ENCODE peak calls at places on chromosomes 1 and 21, in six cellular contexts. I is GM23248, R is hepatocyte, U is DND-41, H is SJSA1, L is H9. G is an unnamed sample.

GRCh38 chr1:2602311-2602835 is 15.8 kb downstream of the PRXL2B start:
- DNase-seq in L (no peak), R (no peak), H (no peak), I (no peak), U (no peak), G (peak)

GRCh38 chr1:25669781-25670567 is 53.4 kb downstream of the MAN1C1 start:
- DNase-seq in I (no peak), H (no peak), L (no peak), U (no peak), R (no peak), G (no peak)

GRCh38 chr21:45267390-45267760 is 20.3 kb downstream of the POFUT2 start:
- DNase-seq in I (no peak), L (no peak), H (no peak), U (no peak), R (no peak), G (peak)

GRCh38 chr1:107926436-107927080 is 38.4 kb downstream of the VAV3 start:
- DNase-seq in H (no peak), U (peak), I (no peak), L (no peak), R (no peak), G (no peak)

GRCh38 chr1:169052727-169053126 is 53.8 kb upstream of the ATP1B1 start:
- DNase-seq in R (peak), I (no peak), L (no peak), H (no peak), U (no peak), G (no peak)

GRCh38 chr1:169853335-169853734 is 40.4 kb downstream of the SCYL3 start:
- DNase-seq in L (no peak), I (no peak), U (no peak), R (no peak), H (no peak), G (no peak)

GRCh38 chr1:58570094-58570493 is 7.0 kb downstream of the TACSTD2 start:
- DNase-seq in U (no peak), R (no peak), I (no peak), L (no peak), H (no peak), G (no peak)

GRCh38 chr1:214396319-214396718 is 115.4 kb downstream of the SMYD2 start:
- DNase-seq in I (no peak), U (no peak), H (no peak), L (no peak), R (no peak), G (no peak)

GRCh38 chr1:41955461-41956159 is 36.9 kb upstream of the HIVEP3 start:
- DNase-seq in H (peak), I (peak), U (peak), R (peak), L (no peak), G (no peak)

GRCh38 chr1:11703357-11704225 is 12.1 kb downstream of the DRAXIN start:
- DNase-seq in I (no peak), R (no peak), U (no peak), H (no peak), L (no peak), G (no peak)

GRCh38 chr1:24191860-24192259 is 4.8 kb upstream of the IFNLR1 start:
- DNase-seq in U (no peak), H (no peak), R (peak), I (peak), L (no peak), G (no peak)

GRCh38 chr1:21238141-21238800 is 52.0 kb downstream of the ECE1 start:
- DNase-seq in L (no peak), I (peak), R (no peak), U (no peak), H (peak), G (no peak)

GRCh38 chr1:158019177-158019868 is 25.9 kb downstream of the KIRREL1 start:
- DNase-seq in I (peak), R (peak), L (peak), H (peak), U (no peak), G (peak)

GRCh38 chr1:205575294-205575885 is 56.4 kb downstream of the ELK4 start:
- DNase-seq in R (no peak), L (no peak), H (no peak), I (no peak), U (no peak), G (no peak)

GRCh38 chr21:33070921-33071877 is 1.3 kb downstream of the OLIG1 start:
- DNase-seq in I (peak), R (no peak), L (peak), H (no peak), U (no peak), G (peak)

GRCh38 chr1:47717341-47717740 is 279.5 kb downstream of the FOXD2 start:
- DNase-seq in L (no peak), H (no peak), R (no peak), I (no peak), U (no peak), G (no peak)

GRCh38 chr1:155657463-155657862 is 31.1 kb downstream of the YY1AP1 start:
- DNase-seq in H (no peak), L (no peak), U (no peak), R (no peak), I (no peak), G (no peak)

GRCh38 chr21:45382698-45383000 is 22.3 kb upstream of the COL18A1 start:
- DNase-seq in H (no peak), R (no peak), U (no peak), I (no peak), L (no peak), G (no peak)

GRCh38 chr21:41965045-41965444 is 11.2 kb upstream of the C2CD2 start:
- DNase-seq in L (no peak), I (no peak), U (no peak), H (no peak), R (no peak), G (peak)

GRCh38 chr21:30984897-30985296 is 53.4 kb downstream of the KRTAP19-8 start:
- DNase-seq in L (no peak), R (no peak), U (no peak), H (no peak), I (no peak), G (peak)

GRCh38 chr1:214566158-214567104 is 15.0 kb upstream of the PTPN14 start:
- DNase-seq in H (peak), R (no peak), I (peak), U (no peak), L (no peak), G (no peak)

GRCh38 chr1:240126821-240127220 is 35.1 kb downstream of the FMN2 start:
- DNase-seq in U (no peak), R (no peak), H (no peak), L (no peak), I (peak), G (no peak)

GRCh38 chr21:36478941-36479340 is 981 bp downstream of the CLDN14 start:
- DNase-seq in R (no peak), U (no peak), L (peak), I (peak), H (no peak), G (peak)

GRCh38 chr1:111139234-111139955 is 498 bp downstream of the DRAM2 start:
- DNase-seq in U (peak), L (peak), I (peak), H (peak), R (peak), G (peak)

GRCh38 chr1:160161965-160162705 is 10.7 kb downstream of the ATP1A4 start:
- DNase-seq in L (peak), I (peak), R (no peak), U (no peak), H (no peak), G (peak)

GRCh38 chr1:79304131-79304530 is 297.6 kb upstream of the ADGRL4 start:
- DNase-seq in I (no peak), U (no peak), R (no peak), L (no peak), H (no peak), G (no peak)

GRCh38 chr21:45468051-45468970 is 63.3 kb downstream of the COL18A1 start:
- DNase-seq in H (no peak), L (no peak), I (no peak), R (no peak), U (no peak), G (no peak)

GRCh38 chr21:44539031-44539430 is 964 bp downstream of the KRTAP10-1 start:
- DNase-seq in U (no peak), H (no peak), I (no peak), R (no peak), L (no peak), G (no peak)

GRCh38 chr21:14064296-14064645 is 146.5 kb downstream of the LIPI start:
- DNase-seq in H (peak), R (no peak), L (peak), I (peak), U (no peak), G (no peak)

GRCh38 chr1:45373573-45373972 is 33.3 kb upstream of the MUTYH start:
- DNase-seq in I (no peak), H (no peak), U (no peak), L (no peak), R (no peak), G (no peak)

GRCh38 chr1:6688757-6689156 is 12.9 kb downstream of the DNAJC11 start:
- DNase-seq in H (no peak), R (no peak), L (no peak), I (no peak), U (no peak), G (no peak)

GRCh38 chr1:6691507-6691906 is 10.1 kb downstream of the DNAJC11 start:
- DNase-seq in H (no peak), I (peak), R (no peak), L (no peak), U (no peak), G (no peak)

GRCh38 chr1:6688001-6688400 is 13.6 kb downstream of the DNAJC11 start:
- DNase-seq in U (no peak), H (no peak), I (peak), L (no peak), R (no peak), G (no peak)

GRCh38 chr1:6692956-6693355 is 8.7 kb downstream of the DNAJC11 start:
- DNase-seq in L (no peak), U (no peak), I (no peak), H (no peak), R (no peak), G (no peak)

GRCh38 chr1:6690186-6690585 is 11.4 kb downstream of the DNAJC11 start:
- DNase-seq in H (no peak), R (no peak), I (no peak), L (no peak), U (no peak), G (no peak)
- H3K27ac ChIP-seq in H (no peak), R (no peak), I (no peak), L (no peak), U (no peak), G (no peak)

DNA sequence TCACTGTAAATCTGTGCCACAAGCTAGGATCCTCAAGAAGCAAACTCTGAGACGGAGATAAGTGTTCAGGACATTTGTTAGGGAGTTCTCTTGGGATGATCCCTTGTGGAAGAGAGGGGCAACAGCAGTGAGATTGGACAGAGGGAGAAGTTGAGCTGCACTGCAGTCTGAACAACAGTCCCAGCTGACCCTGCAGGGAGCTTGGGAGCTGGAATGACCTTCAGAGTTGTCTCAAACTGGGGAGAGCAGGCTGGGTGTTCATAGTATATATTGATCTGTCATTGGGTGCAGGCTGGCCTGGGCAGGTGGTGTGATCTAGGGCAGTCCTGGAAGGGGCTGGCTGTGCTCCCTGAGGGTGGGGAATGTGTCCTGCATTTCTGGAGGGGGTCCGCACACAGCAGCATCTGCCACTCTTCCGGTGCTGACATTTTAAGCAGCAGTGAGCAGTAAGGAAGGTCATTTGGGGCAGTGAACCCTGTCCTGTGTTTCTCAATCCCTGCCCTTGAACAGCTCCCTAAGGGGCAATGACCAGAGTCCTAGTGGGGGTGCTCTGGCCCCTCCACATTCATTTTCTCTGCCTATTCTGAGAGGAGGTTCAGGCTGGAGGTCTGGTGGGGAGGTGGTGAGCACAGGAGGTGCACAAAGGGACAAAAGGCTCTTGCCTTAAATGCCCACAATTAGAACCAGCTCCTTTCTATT is 90.2 kb upstream of the PPM1J start:
- DNase-seq in H (no peak), U (no peak), L (no peak), R (no peak), I (no peak), G (peak)
- H3K27ac ChIP-seq in H (no peak), U (no peak), L (no peak), R (no peak), I (no peak), G (no peak)

GRCh38 chr1:207949571-207950195 is 38.8 kb upstream of the CD34 start:
- DNase-seq in R (no peak), U (no peak), H (no peak), L (no peak), I (no peak), G (no peak)

GRCh38 chr1:207948536-207949250 is 37.8 kb upstream of the CD34 start:
- DNase-seq in R (no peak), U (no peak), I (peak), L (no peak), H (no peak), G (no peak)

GRCh38 chr1:207951652-207952051 is 40.7 kb upstream of the CD34 start:
- DNase-seq in I (no peak), H (no peak), U (no peak), L (no peak), R (no peak), G (no peak)

GRCh38 chr1:207952617-207953542 is 42.0 kb upstream of the CD34 start:
- DNase-seq in L (no peak), U (no peak), R (no peak), I (no peak), H (no peak), G (no peak)

DNA sequence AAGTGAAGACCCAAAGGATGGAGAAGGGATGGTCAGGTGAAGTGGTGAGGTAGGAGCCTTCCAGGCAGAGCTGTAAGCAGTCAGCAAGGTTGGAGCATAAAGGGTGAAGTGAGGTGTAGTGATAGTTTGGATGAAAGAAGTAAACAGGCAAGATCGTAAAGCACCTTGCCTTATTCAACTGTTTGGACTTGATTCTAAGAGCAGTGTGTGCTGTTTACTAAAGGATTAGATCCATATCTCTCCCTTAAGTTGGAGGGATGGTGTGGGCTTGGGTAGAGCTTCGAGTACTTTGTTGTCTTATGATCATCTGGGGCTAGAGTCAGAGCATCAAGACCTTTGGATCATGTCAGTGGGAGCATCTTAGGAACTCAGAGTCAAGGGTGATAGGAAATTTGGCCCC is 39.8 kb upstream of the CD34 start:
- DNase-seq in U (no peak), R (no peak), L (no peak), H (no peak), I (no peak), G (no peak)
- H3K27ac ChIP-seq in U (no peak), R (no peak), L (no peak), H (no peak), I (no peak), G (no peak)

GRCh38 chr1:184053881-184054280 is 2.4 kb downstream of the TSEN15 start:
- DNase-seq in R (no peak), I (no peak), L (no peak), H (no peak), U (no peak), G (no peak)

GRCh38 chr1:184060316-184060715 is 8.8 kb downstream of the TSEN15 start:
- DNase-seq in H (peak), U (no peak), R (no peak), L (no peak), I (peak), G (no peak)

GRCh38 chr1:184059887-184060286 is 8.4 kb downstream of the TSEN15 start:
- DNase-seq in I (no peak), U (no peak), L (no peak), H (no peak), R (no peak), G (no peak)

GRCh38 chr1:184052750-184053149 is 1.2 kb downstream of the TSEN15 start:
- DNase-seq in L (no peak), R (no peak), U (no peak), H (no peak), I (no peak), G (no peak)

GRCh38 chr1:184056921-184057496 is 5.5 kb downstream of the TSEN15 start:
- DNase-seq in U (no peak), R (no peak), I (peak), H (peak), L (no peak), G (no peak)
- H3K27ac ChIP-seq in U (no peak), R (peak), I (peak), H (peak), L (no peak), G (peak)

GRCh38 chr1:67701876-67702275 is 16.9 kb downstream of the GADD45A start:
- DNase-seq in H (no peak), U (no peak), I (no peak), R (no peak), L (no peak), G (no peak)
- H3K27ac ChIP-seq in H (no peak), U (no peak), I (no peak), R (peak), L (no peak), G (no peak)

GRCh38 chr1:65330822-65331221 is 21.5 kb downstream of the DNAJC6 start:
- DNase-seq in L (peak), R (no peak), U (no peak), H (no peak), I (no peak), G (no peak)
- H3K27ac ChIP-seq in L (no peak), R (no peak), U (no peak), H (no peak), I (no peak), G (no peak)

GRCh38 chr1:156725683-156726280 is 2.5 kb upstream of the METTL25B start:
- DNase-seq in U (peak), I (peak), L (peak), H (peak), R (peak), G (peak)
- H3K27ac ChIP-seq in U (peak), I (peak), L (no peak), H (no peak), R (no peak), G (no peak)

DNA sequence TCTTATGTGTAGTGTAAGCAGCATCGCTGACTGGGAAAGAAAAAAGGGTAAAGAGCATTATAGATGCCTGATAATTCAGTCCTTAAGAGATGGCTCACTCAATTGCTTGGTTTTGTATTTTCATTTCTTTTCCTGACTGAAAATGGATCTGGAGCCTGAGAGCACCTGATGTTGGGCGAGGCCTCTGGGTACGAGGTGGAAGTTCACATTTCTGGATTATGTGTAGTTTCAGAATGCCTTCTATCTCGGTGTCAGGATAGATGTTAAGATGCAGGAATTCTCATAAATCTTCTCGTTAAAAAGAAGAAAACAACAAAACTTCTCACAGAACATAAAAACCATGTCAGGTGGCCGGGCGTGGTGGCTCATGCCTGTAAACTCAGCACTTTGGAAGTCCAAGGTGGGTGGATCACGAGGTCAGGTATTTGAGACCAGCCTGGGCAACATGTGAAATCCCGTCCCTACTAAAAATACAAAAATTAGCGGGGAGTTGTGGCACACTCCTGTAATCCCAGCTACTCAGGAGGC is 101.7 kb downstream of the RHOU start:
- DNase-seq in U (no peak), R (peak), H (no peak), I (no peak), L (no peak), G (no peak)
- H3K27ac ChIP-seq in U (no peak), R (peak), H (no peak), I (no peak), L (no peak), G (no peak)